ENCODE peak calls at places on chromosomes 5 and 9, in eight cellular contexts. J is caudate nucleus, K is mammary epithelial cell, P is heart left ventricle, H is fibroblast of gingiva, N is iris pigment epithelial cell, F is NCI-H2029 treated with DMSO at 0.1 percent for 48 hours, R is HT1080. X is an unnamed sample.

GRCh38 chr5:134083517-134083916 is 31.0 kb upstream of the TCF7 start:
- DNase-seq in J (no peak), K (no peak), P (no peak), H (peak), N (peak), F (no peak), R (no peak), X (no peak)

GRCh38 chr5:143657814-143658395 is 154.1 kb upstream of the HMHB1 start:
- DNase-seq in J (no peak), K (no peak), P (no peak), H (peak), N (no peak), F (peak), R (no peak), X (peak)

GRCh38 chr9:98607152-98607551 is 101.6 kb downstream of the GABBR2 start:
- DNase-seq in J (no peak), K (no peak), P (no peak), H (peak), N (peak), F (no peak), R (no peak), X (no peak)

GRCh38 chr5:616342-617039 is 4.4 kb downstream of the CEP72 start:
- DNase-seq in J (no peak), K (no peak), P (no peak), H (no peak), N (peak), F (no peak), R (peak), X (no peak)

GRCh38 chr5:141223112-141223783 is at the start of gene PCDHB14:
- DNase-seq in J (no peak), K (peak), P (no peak), H (no peak), N (peak), F (peak), R (peak), X (peak)

GRCh38 chr9:71393011-71393410 is 271.6 kb upstream of the TRPM3 start:
- DNase-seq in J (no peak), K (no peak), P (no peak), H (no peak), N (no peak), F (no peak), R (no peak), X (no peak)

GRCh38 chr9:113541019-113541900 is 77.7 kb downstream of the RGS3 start:
- DNase-seq in J (peak), K (peak), P (no peak), H (peak), N (peak), F (peak), R (peak), X (peak)

GRCh38 chr5:3597727-3598082 is 2.1 kb downstream of the IRX1 start:
- DNase-seq in J (no peak), K (peak), P (no peak), H (no peak), N (no peak), F (no peak), R (no peak), X (peak)

GRCh38 chr5:127909078-127909477 is 174.5 kb upstream of the SLC12A2 start:
- DNase-seq in J (no peak), K (peak), P (no peak), H (peak), N (peak), F (no peak), R (peak), X (peak)

GRCh38 chr5:172778223-172778814 is 7.3 kb upstream of the DUSP1 start:
- DNase-seq in J (no peak), K (peak), P (no peak), H (peak), N (peak), F (no peak), R (peak), X (peak)

GRCh38 chr9:37350486-37351190 is 71.9 kb upstream of the GRHPR start:
- DNase-seq in J (no peak), K (peak), P (no peak), H (peak), N (peak), F (no peak), R (peak), X (peak)

GRCh38 chr5:80346055-80346454 is 26.3 kb downstream of the SPZ1 start:
- DNase-seq in J (no peak), K (peak), P (no peak), H (no peak), N (peak), F (no peak), R (peak), X (peak)

GRCh38 chr9:114029311-114030170 is 48.6 kb downstream of the AMBP start:
- DNase-seq in J (no peak), K (no peak), P (no peak), H (peak), N (no peak), F (no peak), R (no peak), X (no peak)

GRCh38 chr9:107465467-107466451 is 23.8 kb downstream of the KLF4 start:
- DNase-seq in J (peak), K (peak), P (peak), H (peak), N (peak), F (no peak), R (no peak), X (peak)

GRCh38 chr9:131409458-131409992 is 15.6 kb downstream of the PRRC2B start:
- DNase-seq in J (no peak), K (no peak), P (no peak), H (no peak), N (no peak), F (no peak), R (no peak), X (no peak)

GRCh38 chr9:4590430-4591122 is 71.5 kb upstream of the PLPP6 start:
- DNase-seq in J (no peak), K (no peak), P (no peak), H (no peak), N (peak), F (no peak), R (no peak), X (no peak)

GRCh38 chr9:33751536-33752129 is 43.7 kb upstream of the PRSS3 start:
- DNase-seq in J (no peak), K (no peak), P (no peak), H (no peak), N (no peak), F (no peak), R (no peak), X (no peak)

GRCh38 chr9:7097040-7097715 is 339.4 kb downstream of the KDM4C start:
- DNase-seq in J (no peak), K (peak), P (no peak), H (no peak), N (no peak), F (no peak), R (no peak), X (peak)

GRCh38 chr5:102959055-102959454 is 160.9 kb downstream of the GIN1 start:
- DNase-seq in J (no peak), K (peak), P (no peak), H (peak), N (peak), F (no peak), R (peak), X (peak)

GRCh38 chr5:139680368-139681111 is 32.4 kb downstream of the CXXC5 start:
- DNase-seq in J (no peak), K (no peak), P (no peak), H (no peak), N (no peak), F (no peak), R (no peak), X (no peak)

GRCh38 chr5:14190194-14191164 is 47.3 kb downstream of the TRIO start:
- DNase-seq in J (no peak), K (peak), P (no peak), H (peak), N (peak), F (peak), R (peak), X (peak)

GRCh38 chr5:176674799-176675198 is 27.5 kb downstream of the TSPAN17 start:
- DNase-seq in J (no peak), K (no peak), P (no peak), H (no peak), N (no peak), F (no peak), R (no peak), X (no peak)

GRCh38 chr5:142385194-142385593 is 60.4 kb upstream of the SPRY4 start:
- DNase-seq in J (no peak), K (no peak), P (no peak), H (peak), N (peak), F (no peak), R (no peak), X (no peak)

GRCh38 chr5:110441035-110441434 is 285.4 kb downstream of the TMEM232 start:
- DNase-seq in J (no peak), K (peak), P (no peak), H (peak), N (peak), F (no peak), R (peak), X (peak)

GRCh38 chr9:125942111-125942510 is 194.9 kb downstream of the PBX3 start:
- DNase-seq in J (no peak), K (no peak), P (no peak), H (peak), N (peak), F (no peak), R (no peak), X (no peak)

GRCh38 chr5:135456238-135457099 is 4.3 kb upstream of the TIFAB start:
- DNase-seq in J (no peak), K (peak), P (no peak), H (peak), N (peak), F (no peak), R (peak), X (peak)

GRCh38 chr5:14762568-14763216 is 98.2 kb downstream of the OTULIN start:
- DNase-seq in J (no peak), K (no peak), P (no peak), H (no peak), N (no peak), F (no peak), R (no peak), X (no peak)

GRCh38 chr5:74251106-74252032 is 389.2 kb downstream of the ENC1 start:
- DNase-seq in J (no peak), K (peak), P (peak), H (peak), N (peak), F (peak), R (peak), X (peak)

GRCh38 chr9:119961774-119962408 is 592.7 kb upstream of the BRINP1 start:
- DNase-seq in J (no peak), K (no peak), P (no peak), H (no peak), N (peak), F (no peak), R (peak), X (no peak)

GRCh38 chr9:91720746-91721705 is 229.0 kb downstream of the ROR2 start:
- DNase-seq in J (no peak), K (no peak), P (no peak), H (no peak), N (no peak), F (no peak), R (no peak), X (no peak)

GRCh38 chr9:95181226-95181818 is 136.2 kb downstream of the FANCC start:
- DNase-seq in J (no peak), K (no peak), P (no peak), H (no peak), N (no peak), F (no peak), R (no peak), X (peak)

GRCh38 chr5:154356958-154357357 is 88.8 kb upstream of the SAP30L start:
- DNase-seq in J (no peak), K (no peak), P (no peak), H (no peak), N (no peak), F (no peak), R (no peak), X (no peak)

GRCh38 chr9:91534374-91534773 is 110.7 kb upstream of the NFIL3 start:
- DNase-seq in J (no peak), K (peak), P (no peak), H (no peak), N (peak), F (no peak), R (peak), X (no peak)

GRCh38 chr5:2523180-2523579 is 228.3 kb downstream of the IRX2 start:
- DNase-seq in J (no peak), K (no peak), P (no peak), H (no peak), N (no peak), F (no peak), R (no peak), X (no peak)

GRCh38 chr5:157352756-157353340 is 86.9 kb downstream of the CYFIP2 start:
- DNase-seq in J (no peak), K (no peak), P (no peak), H (no peak), N (no peak), F (no peak), R (no peak), X (no peak)

GRCh38 chr5:125298258-125298657 is 551.8 kb upstream of the ZNF608 start:
- DNase-seq in J (no peak), K (peak), P (no peak), H (peak), N (peak), F (no peak), R (peak), X (peak)

GRCh38 chr9:35920004-35920658 is 10.8 kb downstream of the SPAAR start:
- DNase-seq in J (no peak), K (no peak), P (no peak), H (no peak), N (no peak), F (no peak), R (no peak), X (no peak)

GRCh38 chr5:10760033-10760975 is 730 bp downstream of the DAP start:
- DNase-seq in J (no peak), K (peak), P (peak), H (peak), N (peak), F (peak), R (peak), X (peak)

X was measured in MCF 10A.